ENCODE peak calls at places on chromosomes 6 and 20, in five cellular contexts. M is Right ventricle myocardium superior, D is GM10248, K is mesenchymal stem cell, F is mammary epithelial cell. H is an unnamed sample.
A peak's percentile ranks its signal among the peaks of the same experiment; 100 is the strongest.

GRCh38 chr6:14270925-14271791 is 153.6 kb downstream of the CD83 start:
- DNase-seq in M (no peak), D (no peak), K (no peak), F (peak; percentile 100), H (peak; percentile 22)

GRCh38 chr6:130223508-130223907 is 757 bp upstream of the SAMD3 start:
- DNase-seq in M (no peak), D (peak; percentile 46), K (no peak), F (peak; percentile 16), H (no peak)

GRCh38 chr20:14609328-14610221 is 272.2 kb upstream of the FLRT3 start:
- DNase-seq in M (no peak), D (no peak), K (no peak), F (no peak), H (no peak)

GRCh38 chr6:133951881-133952814 is 876 bp upstream of the TBPL1 start:
- DNase-seq in M (peak; percentile 78), D (peak; percentile 71), K (peak; percentile 87), F (peak; percentile 68), H (peak; percentile 82)

GRCh38 chr6:73893696-73894095 is 197.7 kb downstream of the CD109 start:
- DNase-seq in M (no peak), D (no peak), K (no peak), F (no peak), H (no peak)

GRCh38 chr6:87806098-87806497 is 104.1 kb upstream of the AKIRIN2 start:
- DNase-seq in M (no peak), D (no peak), K (no peak), F (no peak), H (no peak)

GRCh38 chr6:35497571-35498406 is 910 bp upstream of the TEAD3 start:
- DNase-seq in M (peak; percentile 85), D (peak; percentile 58), K (peak; percentile 88), F (peak; percentile 58), H (peak; percentile 79)

GRCh38 chr20:62121776-62122658 is at the start of gene LSM14B:
- DNase-seq in M (peak; percentile 97), D (peak; percentile 99), K (peak; percentile 95), F (peak; percentile 97), H (peak; percentile 98)

GRCh38 chr6:96562886-96563285 is at the start of gene FHL5:
- DNase-seq in M (no peak), D (no peak), K (no peak), F (no peak), H (no peak)

GRCh38 chr20:48829940-48830339 is 2.1 kb upstream of the PREX1 start:
- DNase-seq in M (no peak), D (no peak), K (no peak), F (no peak), H (no peak)

GRCh38 chr6:10719386-10720228 is 3.3 kb upstream of the TMEM14C start:
- DNase-seq in M (peak; percentile 69), D (no peak), K (no peak), F (no peak), H (peak; percentile 54)

GRCh38 chr6:124960757-124961467 is 1.3 kb upstream of the RNF217 start:
- DNase-seq in M (no peak), D (no peak), K (no peak), F (no peak), H (no peak)

GRCh38 chr6:63440057-63440456 is 120.3 kb upstream of the LGSN start:
- DNase-seq in M (no peak), D (no peak), K (no peak), F (peak; percentile 13), H (no peak)

GRCh38 chr6:155030148-155030720 is 35.1 kb downstream of the TIAM2 start:
- DNase-seq in M (no peak), D (no peak), K (no peak), F (no peak), H (no peak)